ENCODE peak calls at places on chromosome 16, in six cellular contexts. X is fibroblast of mammary gland; L is NCI-H446 treated with DMSO at 0.1 percent for 48 hours; B is putamen; R is stimulated activated CD4-positive, alpha-beta T cell treated with anti-CD3 and anti-CD28 coated beads, Interleukin-2, amount 100 ng/mL, for 48 hours; W is NCI-H460. A is an unnamed sample.

GRCh38 chr16:3112058-3112880 is at the start of gene ZNF205:
- DNase-seq in X (peak), L (peak), B (peak), R (no peak), W (peak), A (peak)

GRCh38 chr16:18050777-18051176 is 285.8 kb downstream of the NPIPA8 start:
- DNase-seq in X (no peak), L (no peak), B (no peak), R (no peak), W (no peak), A (no peak)

GRCh38 chr16:76614255-76614654 is 337.1 kb downstream of the CNTNAP4 start:
- DNase-seq in X (no peak), L (peak), B (peak), R (no peak), W (no peak), A (no peak)

GRCh38 chr16:56347670-56348069 is 77.7 kb downstream of the AMFR start:
- DNase-seq in X (no peak), L (no peak), B (no peak), R (no peak), W (no peak), A (no peak)

GRCh38 chr16:88287219-88287618 is 95.5 kb upstream of the ZNF469 start:
- DNase-seq in X (peak), L (no peak), B (no peak), R (peak), W (peak), A (no peak)

GRCh38 chr16:52953215-52953614 is 99.5 kb downstream of the CHD9NB start:
- DNase-seq in X (no peak), L (no peak), B (no peak), R (no peak), W (no peak), A (no peak)

GRCh38 chr16:49836218-49836617 is 19.7 kb downstream of the ZNF423 start:
- DNase-seq in X (no peak), L (no peak), B (no peak), R (no peak), W (no peak), A (no peak)

GRCh38 chr16:66618588-66618987 is 14.1 kb downstream of the CMTM3 start:
- DNase-seq in X (peak), L (no peak), B (no peak), R (no peak), W (no peak), A (peak)

GRCh38 chr16:57982345-57982744 is 11.4 kb upstream of the CNGB1 start:
- DNase-seq in X (no peak), L (no peak), B (no peak), R (no peak), W (no peak), A (no peak)

GRCh38 chr16:1193143-1193824 is 31.8 kb downstream of the TPSG1 start:
- DNase-seq in X (no peak), L (no peak), B (no peak), R (no peak), W (peak), A (no peak)

GRCh38 chr16:89574681-89575246 is 794 bp upstream of the CPNE7 start:
- DNase-seq in X (peak), L (no peak), B (no peak), R (peak), W (peak), A (peak)

GRCh38 chr16:19104591-19104990 is 9.2 kb upstream of the ITPRIPL2 start:
- DNase-seq in X (no peak), L (no peak), B (no peak), R (no peak), W (no peak), A (no peak)

A was measured in HTR-8/SVneo.